ENCODE peak calls at places on chromosomes 7 and 10, in seven cellular contexts. C is endothelial cell of umbilical vein; U is stimulated activated CD4-positive, alpha-beta T cell treated with anti-CD3 and anti-CD28 coated beads, Interleukin-1b, Interleukin-23, amount 100 ng/mL, for 24 hours; R is effector CD8-positive, alpha-beta T cell; N is AG20443; G is GM20000; I is NCI-H774. O is an unnamed sample.

GRCh38 chr10:73827346-73828089 is 16.1 kb upstream of the NDST2 start:
- DNase-seq in C (no peak), U (no peak), R (no peak), N (no peak), G (no peak), I (no peak), O (no peak)

GRCh38 chr10:55174419-55174818 is 373.4 kb upstream of the PCDH15 start:
- DNase-seq in C (no peak), U (no peak), R (no peak), N (no peak), G (no peak), I (no peak), O (no peak)

GRCh38 chr7:17722798-17723197 is 217.5 kb downstream of the SNX13 start:
- DNase-seq in C (no peak), U (no peak), R (no peak), N (no peak), G (no peak), I (no peak), O (no peak)

GRCh38 chr7:122743211-122743610 is 40.5 kb upstream of the RNF148 start:
- DNase-seq in C (peak), U (no peak), R (no peak), N (no peak), G (no peak), I (no peak), O (peak)

GRCh38 chr10:23364378-23364777 is 19.8 kb upstream of the C10orf67 start:
- DNase-seq in C (no peak), U (no peak), R (no peak), N (no peak), G (no peak), I (no peak), O (no peak)

GRCh38 chr7:28768577-28769147 is 189.5 kb downstream of the TRIL start:
- DNase-seq in C (no peak), U (no peak), R (no peak), N (peak), G (no peak), I (no peak), O (peak)

GRCh38 chr10:98047009-98047741 is 16.8 kb upstream of the CRTAC1 start:
- DNase-seq in C (no peak), U (no peak), R (no peak), N (no peak), G (no peak), I (no peak), O (no peak)

GRCh38 chr10:88994034-88994433 is 3.4 kb downstream of the FAS start:
- DNase-seq in C (no peak), U (no peak), R (no peak), N (no peak), G (peak), I (no peak), O (no peak)

GRCh38 chr7:36979810-36980248 is 255.5 kb upstream of the AOAH start:
- DNase-seq in C (no peak), U (no peak), R (no peak), N (no peak), G (no peak), I (no peak), O (no peak)

GRCh38 chr10:114940735-114941134 is 2.7 kb downstream of the TRUB1 start:
- DNase-seq in C (no peak), U (no peak), R (no peak), N (no peak), G (no peak), I (no peak), O (no peak)

GRCh38 chr10:78727728-78728127 is 341.0 kb upstream of the ZMIZ1 start:
- DNase-seq in C (no peak), U (no peak), R (no peak), N (no peak), G (no peak), I (no peak), O (no peak)

GRCh38 chr10:33965795-33966581 is 631.5 kb upstream of the NRP1 start:
- DNase-seq in C (no peak), U (no peak), R (no peak), N (no peak), G (no peak), I (no peak), O (no peak)

GRCh38 chr10:48632166-48632565 is 27.3 kb upstream of the ARHGAP22 start:
- DNase-seq in C (no peak), U (no peak), R (no peak), N (peak), G (no peak), I (no peak), O (no peak)

GRCh38 chr7:104967595-104967994 is 46.4 kb upstream of the KMT2E start:
- DNase-seq in C (no peak), U (no peak), R (no peak), N (peak), G (no peak), I (no peak), O (no peak)

GRCh38 chr10:25758041-25758457 is 176.0 kb upstream of the MYO3A start:
- DNase-seq in C (no peak), U (no peak), R (no peak), N (no peak), G (peak), I (peak), O (peak)

GRCh38 chr10:133325392-133325760 is 11.3 kb downstream of the CALY start:
- DNase-seq in C (no peak), U (no peak), R (no peak), N (no peak), G (peak), I (no peak), O (no peak)

GRCh38 chr7:2586326-2587020 is 27.7 kb downstream of the IQCE start:
- DNase-seq in C (no peak), U (no peak), R (no peak), N (no peak), G (no peak), I (no peak), O (no peak)

GRCh38 chr10:98323221-98324164 is 55.5 kb upstream of the LOXL4 start:
- DNase-seq in C (peak), U (no peak), R (no peak), N (peak), G (no peak), I (peak), O (no peak)